ENCODE peak calls at places on chromosomes 16 and 17, in nine cellular contexts. G is T1000, X is adipocyte, J is ascending aorta, A is Calu3, K is kidney tubule cell, V is psoas muscle, L is posterior cingulate gyrus, B is Caki2. S is an unnamed sample.

GRCh38 chr17:40091691-40092397 is 8.5 kb downstream of the NR1D1 start:
- DNase-seq in G (no peak), X (no peak), J (no peak), A (no peak), K (no peak), V (peak; percentile 72), L (no peak), B (no peak), S (peak; percentile 63)

GRCh38 chr16:79947771-79948170 is 347.2 kb upstream of the MAF start:
- DNase-seq in G (no peak), X (no peak), J (no peak), A (no peak), K (no peak), V (no peak), L (no peak), B (no peak), S (no peak)

GRCh38 chr17:49439673-49440571 is 25.2 kb upstream of the PHB1 start:
- DNase-seq in G (no peak), X (no peak), J (no peak), A (no peak), K (peak; percentile 87), V (no peak), L (no peak), B (no peak), S (no peak)

GRCh38 chr17:12673788-12674187 is 8.1 kb downstream of the MYOCD start:
- DNase-seq in G (no peak), X (no peak), J (no peak), A (no peak), K (no peak), V (no peak), L (no peak), B (no peak), S (no peak)

GRCh38 chr16:89453662-89454321 is 36.6 kb downstream of the ANKRD11 start:
- DNase-seq in G (no peak), X (peak; percentile 19), J (no peak), A (no peak), K (peak; percentile 36), V (no peak), L (no peak), B (no peak), S (no peak)

GRCh38 chr16:89507219-89507833 is 877 bp upstream of the SPG7 start:
- DNase-seq in G (no peak), X (peak; percentile 25), J (no peak), A (no peak), K (no peak), V (no peak), L (no peak), B (no peak), S (no peak)

GRCh38 chr17:4719684-4720221 is 9.3 kb downstream of the ARRB2 start:
- DNase-seq in G (no peak), X (no peak), J (no peak), A (peak; percentile 56), K (peak; percentile 18), V (no peak), L (no peak), B (no peak), S (no peak)

GRCh38 chr16:52812945-52813556 is 239.6 kb downstream of the CHD9NB start:
- DNase-seq in G (peak; percentile 15), X (no peak), J (no peak), A (peak; percentile 56), K (peak; percentile 86), V (no peak), L (no peak), B (peak; percentile 59), S (no peak)

GRCh38 chr16:89047331-89048086 is 46.1 kb upstream of the ACSF3 start:
- DNase-seq in G (no peak), X (no peak), J (no peak), A (no peak), K (no peak), V (peak; percentile 28), L (peak; percentile 69), B (no peak), S (peak; percentile 11)

GRCh38 chr17:44417553-44417952 is 28.1 kb upstream of the ITGA2B start:
- DNase-seq in G (no peak), X (peak; percentile 42), J (no peak), A (peak; percentile 35), K (peak; percentile 89), V (no peak), L (no peak), B (peak; percentile 51), S (no peak)

GRCh38 chr16:84243732-84244131 is 3.9 kb upstream of the KCNG4 start:
- DNase-seq in G (no peak), X (no peak), J (no peak), A (no peak), K (no peak), V (no peak), L (no peak), B (no peak), S (no peak)

GRCh38 chr17:81682565-81683207 is 911 bp downstream of the ARL16 start:
- DNase-seq in G (no peak), X (peak; percentile 51), J (no peak), A (no peak), K (peak; percentile 10), V (no peak), L (no peak), B (no peak), S (no peak)